ENCODE peak calls at places on chromosomes 11 and 22, in five cellular contexts. G is K562, J is upper lobe of left lung, B is GM12878, D is HepG2. N is an unnamed sample. For H3K4me1, the result is how much of the 10 kb centered on the place peaks cover.

GRCh38 chr11:9823887-9824385 is 160.1 kb downstream of the SWAP70 start:
- ATAC-seq in G (no peak), J (no peak), B (no peak), D (no peak), N (no peak)

GRCh38 chr11:44595006-44595405 is 29.5 kb downstream of the CD82 start:
- ATAC-seq in G (no peak), J (no peak), B (no peak), D (no peak), N (no peak)

GRCh38 chr11:21927628-21928027 is 265.3 kb upstream of the ANO5 start:
- ATAC-seq in G (no peak), J (no peak), B (no peak), D (no peak), N (no peak)

GRCh38 chr11:48037709-48038468 is 57.5 kb downstream of the PTPRJ start:
- ATAC-seq in G (no peak), J (no peak), B (peak), D (no peak), N (no peak)

GRCh38 chr22:29109853-29110252 is 37.0 kb downstream of the KREMEN1 start:
- ATAC-seq in G (peak), J (no peak), B (no peak), D (no peak), N (no peak)

GRCh38 chr22:33477131-33478111 is 419.2 kb upstream of the SYN3 start:
- ATAC-seq in G (no peak), J (no peak), B (no peak), D (no peak), N (no peak)

GRCh38 chr11:92296138-92296515 is 71.5 kb downstream of the FAT3 start:
- ATAC-seq in G (no peak), J (no peak), B (no peak), D (no peak), N (no peak)

GRCh38 chr11:44516688-44517301 is 48.7 kb upstream of the CD82 start:
- ATAC-seq in G (no peak), J (no peak), B (no peak), D (no peak), N (no peak)

GRCh38 chr11:68973219-68973618 is 7.6 kb downstream of the MRGPRD start:
- ATAC-seq in G (no peak), J (no peak), B (no peak), D (no peak), N (no peak)

GRCh38 chr11:8361664-8362210 is 98.1 kb upstream of the LMO1 start:
- ATAC-seq in G (no peak), J (no peak), B (no peak), D (no peak), N (no peak)

GRCh38 chr11:114060402-114061052 is 1.0 kb downstream of the ZBTB16 start:
- ATAC-seq in G (peak), J (peak), B (no peak), D (peak), N (no peak)

GRCh38 chr11:114218508-114218907 is 77.7 kb upstream of the NNMT start:
- ATAC-seq in G (no peak), J (no peak), B (no peak), D (no peak), N (no peak)

GRCh38 chr11:119700030-119700429 is 29.0 kb downstream of the NECTIN1 start:
- ATAC-seq in G (no peak), J (no peak), B (no peak), D (peak), N (no peak)

GRCh38 chr11:92894197-92894596 is 75.3 kb upstream of the MTNR1B start:
- ATAC-seq in G (no peak), J (no peak), B (no peak), D (no peak), N (no peak)

GRCh38 chr11:112318193-112318592 is 57.5 kb upstream of the PLET1 start:
- ATAC-seq in G (no peak), J (peak), B (no peak), D (no peak), N (peak)

GRCh38 chr11:82634091-82634490 is 99.6 kb downstream of the FAM181B start:
- ATAC-seq in G (no peak), J (no peak), B (no peak), D (no peak), N (no peak)

DNA sequence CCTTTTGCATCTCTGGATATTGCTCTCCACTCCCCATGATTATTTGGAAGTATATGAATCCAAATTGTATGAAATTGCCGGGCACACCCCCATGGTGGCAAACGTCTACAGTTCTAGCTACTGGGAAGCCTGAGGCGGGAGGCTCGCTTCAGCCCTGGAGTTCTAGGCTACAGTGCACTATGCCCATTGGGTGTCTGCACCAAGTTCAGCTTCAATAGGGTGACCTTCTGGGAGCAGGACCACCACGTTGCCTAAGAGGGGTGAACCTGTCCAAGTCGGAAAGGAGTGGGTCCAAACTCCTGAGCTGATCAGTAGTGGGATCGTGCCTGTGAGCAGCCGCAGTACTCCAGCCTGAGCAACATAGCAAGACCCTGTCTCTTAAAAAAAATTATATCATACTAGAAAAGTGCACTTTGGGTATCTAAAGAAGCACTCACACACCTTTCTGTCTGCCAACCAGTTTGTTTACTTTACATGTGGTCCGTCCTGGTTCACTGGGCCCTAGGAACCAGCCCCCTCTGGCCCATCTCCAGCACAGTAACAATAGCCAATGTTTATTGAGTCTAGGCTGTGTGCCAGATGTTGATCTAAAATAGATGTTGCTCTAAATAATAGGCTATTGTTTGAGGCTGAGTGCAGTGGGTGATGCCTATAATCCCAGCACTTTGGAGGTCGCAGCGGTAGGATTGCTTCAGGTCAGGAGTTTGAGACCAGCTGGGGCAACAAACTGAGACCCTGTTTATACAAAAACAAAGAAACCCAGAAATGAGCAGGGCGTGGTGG is 16.4 kb upstream of the KAT5 start:
- ATAC-seq in G (no peak), J (no peak), B (no peak), D (peak), N (no peak)
- TF ChIP-seq POLR2AphosphoS5 in G (no peak), J (peak), B (no peak), D (no peak), N (no peak)

GRCh38 chr11:116861539-116861938 is 24.1 kb upstream of the APOA1 start:
- ATAC-seq in G (no peak), J (no peak), B (no peak), D (no peak), N (no peak)
- H3K4me1 ChIP-seq in G (under half), J (under half), B (under half), D (under half), N (under half)

DNA sequence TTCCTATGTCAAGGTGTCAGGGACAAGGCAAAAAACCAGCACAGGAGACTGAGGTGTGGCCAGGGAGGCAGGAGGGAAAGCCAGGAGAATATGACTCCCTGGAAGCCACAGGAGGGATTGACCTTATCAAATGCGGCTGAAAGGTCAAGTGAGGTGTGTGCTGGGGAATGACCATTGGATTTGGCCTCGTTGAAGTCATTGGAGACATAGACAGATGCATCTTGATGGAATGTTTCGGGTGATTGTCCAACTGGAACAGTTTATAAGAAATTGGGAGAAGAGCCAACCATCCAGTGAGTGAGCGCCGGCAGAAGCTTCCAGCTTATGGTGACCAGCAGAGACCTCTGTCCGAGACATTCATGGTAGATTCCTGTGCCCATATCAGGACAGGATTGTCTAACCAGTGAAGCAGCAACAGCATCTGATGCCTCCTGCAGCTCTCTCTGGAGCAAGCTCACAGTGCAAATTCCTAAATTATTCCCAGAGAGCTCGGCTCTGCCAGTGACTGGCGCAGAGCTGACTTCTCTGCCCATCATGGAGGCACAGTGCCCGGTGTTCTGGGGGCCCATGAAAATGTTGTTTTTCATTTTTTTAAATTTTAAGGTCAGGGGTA is 95.4 kb downstream of the MYO18B start:
- ATAC-seq in G (no peak), J (no peak), B (no peak), D (no peak), N (no peak)
- TF ChIP-seq EP300 in G (no peak), J (no peak), B (no peak), D (no peak), N (no peak)

GRCh38 chr11:12249590-12250260 is 127.6 kb upstream of the PARVA start:
- ATAC-seq in G (no peak), J (no peak), B (no peak), D (no peak), N (peak)
- TF ChIP-seq POLR2AphosphoS5 in G (no peak), J (no peak), B (no peak), D (no peak), N (no peak)

GRCh38 chr22:39470462-39471335 is 13.9 kb downstream of the MGAT3 start:
- ATAC-seq in G (no peak), J (no peak), B (peak), D (peak), N (no peak)
- H3K4me1 ChIP-seq in G (half or more), J (half or more), B (half or more), D (half or more), N (under half)

DNA sequence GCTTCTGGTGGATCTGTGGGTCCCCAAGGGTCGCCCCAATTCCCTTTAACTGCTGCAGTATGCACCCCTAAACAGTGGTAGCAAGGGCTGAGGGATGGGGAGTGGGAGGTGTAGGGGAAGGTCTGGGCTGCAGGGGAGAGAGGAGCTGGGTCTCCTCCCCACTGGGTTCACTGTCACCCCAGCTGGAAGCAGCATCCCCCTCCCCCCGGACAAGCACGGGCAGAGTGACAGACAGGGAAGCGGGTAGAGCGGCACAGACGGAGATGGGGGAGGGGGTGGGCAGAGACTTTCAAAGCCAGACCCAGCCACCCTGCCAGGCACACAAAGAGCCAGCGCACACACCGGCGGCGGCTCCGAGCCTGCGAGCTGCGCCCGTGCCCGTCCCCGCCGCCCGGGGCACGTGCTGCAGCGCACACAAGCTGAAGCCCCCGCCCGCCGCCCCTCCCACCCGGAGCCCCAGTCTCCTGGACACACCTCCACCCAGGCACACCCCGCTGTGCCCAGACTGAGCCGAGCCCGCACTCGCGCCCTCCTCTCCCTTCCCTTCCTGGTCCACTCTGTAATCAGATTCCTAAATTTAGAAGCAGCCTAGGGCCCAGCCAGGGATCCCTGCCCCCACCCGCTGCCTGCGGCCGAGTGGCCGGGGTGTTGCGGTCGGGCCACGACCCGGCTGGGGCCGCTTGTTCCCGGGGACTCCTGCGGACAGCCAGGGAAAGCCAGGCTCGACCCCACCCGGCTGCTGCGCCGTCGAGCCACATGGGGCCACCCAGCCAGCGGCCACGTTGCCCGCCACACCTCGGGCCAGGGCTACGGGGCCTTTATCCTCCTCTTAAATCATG is 940 bp upstream of the RCOR2 start:
- ATAC-seq in G (peak), J (peak), B (peak), D (peak), N (peak)
- TF ChIP-seq EP300 in G (peak), J (no peak), B (no peak), D (no peak), N (no peak)

DNA sequence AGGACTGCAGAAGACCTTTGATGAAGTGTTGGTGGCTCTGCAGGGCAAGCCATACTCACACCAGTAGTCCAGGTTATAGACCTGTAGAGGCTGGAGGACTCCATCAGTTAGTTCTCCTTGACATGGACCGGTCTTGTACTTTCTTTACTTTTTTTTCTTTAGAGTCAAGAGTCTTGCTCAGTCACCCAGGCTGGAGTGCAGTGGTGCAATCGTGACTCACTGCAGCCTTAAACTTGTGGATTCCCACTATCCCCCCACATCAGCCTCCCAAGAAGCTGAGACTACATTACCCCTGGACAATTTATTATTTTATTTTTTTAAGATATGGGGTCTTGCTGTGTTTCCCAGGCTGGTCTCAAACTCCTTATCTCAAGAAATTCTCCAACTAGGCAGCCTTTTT is 49.6 kb upstream of the E2F8 start:
- ATAC-seq in G (no peak), J (no peak), B (no peak), D (no peak), N (no peak)
- TF ChIP-seq POLR2AphosphoS5 in G (no peak), J (no peak), B (no peak), D (no peak), N (no peak)

GRCh38 chr11:129386795-129387390 is 11.2 kb downstream of the BARX2 start:
- ATAC-seq in G (no peak), J (peak), B (no peak), D (no peak), N (no peak)

GRCh38 chr11:129388824-129389223 is 13.2 kb downstream of the BARX2 start:
- ATAC-seq in G (no peak), J (no peak), B (no peak), D (no peak), N (no peak)

GRCh38 chr11:129384415-129384814 is 8.8 kb downstream of the BARX2 start:
- ATAC-seq in G (no peak), J (no peak), B (no peak), D (no peak), N (no peak)

GRCh38 chr11:129383060-129383459 is 7.4 kb downstream of the BARX2 start:
- ATAC-seq in G (no peak), J (no peak), B (no peak), D (no peak), N (no peak)

DNA sequence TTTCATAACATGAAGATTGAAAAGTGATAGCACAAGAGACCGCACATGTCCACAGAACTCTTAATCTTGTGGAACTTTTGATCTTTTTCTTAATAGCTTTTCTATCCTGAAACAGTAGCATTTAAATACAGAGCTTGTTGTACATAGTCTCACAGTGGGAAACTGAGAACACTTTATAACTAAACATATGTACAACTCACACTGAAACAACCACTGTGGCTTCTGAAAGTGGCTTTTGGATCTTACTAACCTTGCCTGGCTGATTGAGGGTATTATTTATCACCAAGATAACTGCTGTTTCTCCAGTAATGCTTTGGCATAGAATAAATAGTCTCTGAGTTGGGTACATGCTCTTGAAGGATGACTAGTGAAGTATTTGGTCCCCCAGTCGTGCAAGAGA is 10.2 kb downstream of the BARX2 start:
- ATAC-seq in G (no peak), J (no peak), B (no peak), D (no peak), N (no peak)
- H3K4me1 ChIP-seq in G (under half), J (under half), B (under half), D (under half), N (under half)

GRCh38 chr11:95556342-95557151 is 233.0 kb downstream of the FAM76B start:
- ATAC-seq in G (no peak), J (no peak), B (peak), D (no peak), N (no peak)
- TF ChIP-seq EP300 in G (no peak), J (no peak), B (peak), D (no peak), N (no peak)

N was measured in gastroesophageal sphincter.